ENCODE peak calls at places on chromosomes 7 and 10, in five cellular contexts. X, E, Q, C and J are unnamed samples. For H3K79me2, the result is how much of the 10 kb centered on the place peaks cover.

GRCh38 chr7:126569402-126569801 is 683.3 kb downstream of the GRM8 start:
- DNase-seq in X (peak), Q (no peak), C (no peak), E (no peak), J (no peak)

GRCh38 chr7:87575521-87575920 is 25.2 kb downstream of the ABCB1 start:
- DNase-seq in C (no peak), X (peak), Q (no peak), E (peak), J (no peak)

GRCh38 chr7:110790992-110791391 is 299.9 kb upstream of the LRRN3 start:
- DNase-seq in Q (no peak), C (no peak), X (peak), E (no peak), J (no peak)

GRCh38 chr10:113094114-113094486 is 144.1 kb downstream of the TCF7L2 start:
- DNase-seq in X (no peak), C (no peak), E (peak), Q (no peak), J (peak)

GRCh38 chr7:157158400-157158799 is 19.7 kb downstream of the UBE3C start:
- DNase-seq in E (no peak), C (no peak), X (peak), Q (peak), J (no peak)

GRCh38 chr10:70296406-70296899 is 12.6 kb upstream of the NPFFR1 start:
- DNase-seq in E (peak), Q (no peak), C (no peak), X (peak), J (no peak)

GRCh38 chr7:155355745-155356144 is 58.1 kb downstream of the INSIG1 start:
- DNase-seq in C (no peak), X (no peak), E (no peak), Q (no peak), J (no peak)

GRCh38 chr10:32961892-32962369 is 3.9 kb upstream of the ITGB1 start:
- DNase-seq in C (peak), Q (no peak), X (peak), E (peak), J (no peak)

GRCh38 chr10:98013776-98014175 is 16.6 kb downstream of the CRTAC1 start:
- DNase-seq in Q (no peak), X (no peak), E (no peak), C (no peak), J (no peak)

GRCh38 chr10:122062831-122063674 is 74.1 kb downstream of the TACC2 start:
- DNase-seq in Q (peak), X (peak), E (peak), C (peak), J (no peak)

GRCh38 chr10:3668276-3668960 is 116.6 kb downstream of the KLF6 start:
- DNase-seq in Q (peak), C (peak), X (peak), E (no peak), J (no peak)

GRCh38 chr7:114922652-114923402 is 933 bp downstream of the MDFIC start:
- DNase-seq in C (peak), X (peak), Q (peak), E (peak), J (peak)

GRCh38 chr7:107726356-107727130 is 17.4 kb upstream of the CBLL1 start:
- DNase-seq in E (no peak), C (no peak), X (no peak), Q (no peak), J (no peak)

GRCh38 chr10:99695761-99696160 is 36.2 kb downstream of the COX15 start:
- DNase-seq in Q (no peak), E (no peak), C (no peak), X (peak), J (no peak)

GRCh38 chr10:70850097-70850496 is 34.3 kb downstream of the SGPL1 start:
- DNase-seq in C (no peak), Q (no peak), E (no peak), X (peak), J (no peak)

GRCh38 chr7:151876112-151876898 is 610 bp downstream of the PRKAG2 start:
- DNase-seq in X (peak), Q (peak), E (peak), C (peak), J (no peak)

GRCh38 chr7:24572421-24573007 is 738 bp upstream of the PALS2 start:
- DNase-seq in X (peak), Q (no peak), E (peak), C (peak), J (peak)

GRCh38 chr7:151705744-151706567 is 171.0 kb downstream of the PRKAG2 start:
- DNase-seq in C (peak), E (peak), Q (peak), X (peak), J (peak)

GRCh38 chr10:61078542-61078941 is 134.6 kb upstream of the RHOBTB1 start:
- DNase-seq in C (no peak), Q (no peak), E (no peak), X (peak), J (no peak)

GRCh38 chr7:100132697-100133137 is 6.0 kb downstream of the MBLAC1 start:
- DNase-seq in C (peak), E (peak), Q (peak), X (peak), J (peak)

GRCh38 chr7:26646666-26647065 is 217.7 kb downstream of the SKAP2 start:
- DNase-seq in Q (no peak), C (no peak), E (peak), X (peak), J (no peak)

GRCh38 chr10:18449631-18450030 is 201.8 kb downstream of the NSUN6 start:
- DNase-seq in Q (no peak), C (no peak), X (no peak), E (no peak), J (no peak)

GRCh38 chr10:75432176-75432575 is 752 bp downstream of the LRMDA start:
- DNase-seq in Q (peak), C (no peak), X (no peak), E (no peak), J (no peak)

GRCh38 chr10:121624778-121625330 is 26.6 kb upstream of the FGFR2 start:
- DNase-seq in X (no peak), Q (no peak), C (no peak), E (no peak), J (no peak)

GRCh38 chr7:77716804-77717203 is 20.5 kb downstream of the RSBN1L start:
- DNase-seq in C (no peak), Q (no peak), E (no peak), X (no peak), J (no peak)
- H3K79me2 ChIP-seq in C (half or more), Q (half or more), E (half or more), X (under half), J (half or more)

GRCh38 chr7:105133358-105133757 is 119.4 kb downstream of the KMT2E start:
- DNase-seq in C (no peak), E (no peak), Q (no peak), X (no peak), J (no peak)
- H3K79me2 ChIP-seq in C (under half), E (under half), Q (under half), X (under half), J (half or more)

DNA sequence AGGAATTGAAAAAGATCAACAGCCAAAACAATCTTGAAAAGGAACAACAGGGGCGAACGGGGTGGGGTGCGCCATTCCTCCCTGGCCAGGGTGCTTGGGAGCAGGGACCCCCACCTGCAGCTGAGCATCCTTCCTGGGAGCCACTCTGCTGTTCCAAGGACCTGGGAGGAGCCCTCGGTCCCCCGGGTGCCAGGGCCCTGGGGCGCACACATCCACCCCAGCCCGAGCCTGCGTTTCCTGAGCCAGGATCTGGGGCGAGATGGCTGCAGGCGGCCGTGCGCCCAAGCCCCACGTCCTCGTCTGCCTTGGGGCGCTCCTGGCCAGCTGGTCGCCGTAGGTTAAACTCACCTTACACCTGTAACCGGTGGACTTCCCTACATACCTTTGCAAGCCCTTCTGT is 10.6 kb downstream of the AP3M1 start:
- DNase-seq in C (no peak), E (no peak), X (no peak), Q (no peak), J (no peak)
- H3K79me2 ChIP-seq in C (under half), E (half or more), X (under half), Q (under half), J (half or more)

GRCh38 chr10:68364101-68364886 is 31.6 kb upstream of the PBLD start:
- DNase-seq in E (no peak), Q (no peak), C (no peak), X (no peak), J (no peak)

GRCh38 chr10:68362590-68362989 is 29.9 kb upstream of the PBLD start:
- DNase-seq in Q (no peak), C (no peak), E (no peak), X (no peak), J (no peak)

GRCh38 chr10:68353537-68353936 is 20.8 kb upstream of the PBLD start:
- DNase-seq in X (no peak), C (no peak), Q (no peak), E (no peak), J (no peak)

DNA sequence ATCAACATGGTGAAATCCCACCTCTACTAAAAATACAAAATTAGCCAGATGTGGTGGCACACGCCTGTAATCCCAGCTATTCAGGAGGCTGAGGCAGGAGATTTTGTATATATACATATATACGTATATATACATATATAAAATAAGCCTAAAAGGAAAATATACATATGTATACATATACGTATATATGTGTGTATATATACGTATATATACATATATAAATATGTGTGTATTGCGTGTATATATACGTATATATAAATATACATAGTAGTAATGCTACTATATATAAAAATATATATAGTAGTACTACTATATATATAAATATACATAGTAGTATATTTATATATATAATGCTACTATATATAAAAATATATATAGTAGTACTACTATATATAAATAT is 26.5 kb upstream of the PBLD start:
- DNase-seq in X (no peak), E (no peak), Q (no peak), C (no peak), J (no peak)
- H3K79me2 ChIP-seq in X (under half), E (under half), Q (under half), C (under half), J (under half)

DNA sequence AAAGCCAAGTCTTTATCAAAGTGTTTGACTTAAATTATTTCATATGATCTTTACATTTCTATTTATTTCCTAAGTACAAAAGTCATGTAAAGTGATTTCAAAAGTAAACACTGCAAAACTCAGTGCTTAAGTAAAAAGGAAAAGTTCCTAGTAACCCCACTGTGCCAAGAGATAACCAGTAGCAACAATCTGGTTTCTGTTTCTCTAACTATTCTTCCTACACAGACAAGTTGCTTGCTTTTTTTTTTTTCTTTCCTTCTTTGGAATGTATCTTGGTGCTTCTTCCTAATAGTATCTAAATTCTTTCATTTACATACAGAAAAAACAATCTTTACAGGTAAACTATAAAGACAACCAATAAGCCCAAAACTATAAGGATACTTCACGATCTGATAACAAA is 3.1 kb downstream of the JCAD start:
- DNase-seq in E (no peak), C (no peak), X (peak), Q (no peak), J (no peak)
- H3K79me2 ChIP-seq in E (under half), C (under half), X (under half), Q (under half), J (under half)

GRCh38 chr10:86829472-86829871 is 73.1 kb downstream of the BMPR1A start:
- DNase-seq in C (no peak), E (peak), Q (no peak), X (no peak), J (no peak)
- H3K79me2 ChIP-seq in C (half or more), E (under half), Q (half or more), X (under half), J (under half)

GRCh38 chr10:58545427-58545826 is 32.8 kb downstream of the BICC1 start:
- DNase-seq in Q (no peak), C (no peak), X (no peak), E (no peak), J (no peak)
- H3K79me2 ChIP-seq in Q (under half), C (under half), X (under half), E (under half), J (under half)